ENCODE peak calls at places on chromosomes 5 and 9, in five cellular contexts. K, L, G, V and H are unnamed samples.

GRCh38 chr9:36328798-36329411 is 70.7 kb upstream of the GNE start:
- DNase-seq in G (peak), L (peak), V (no peak), K (peak), H (peak)

GRCh38 chr5:52864884-52865283 is 77.2 kb downstream of the ITGA1 start:
- DNase-seq in L (no peak), G (no peak), K (no peak), V (no peak), H (no peak)

GRCh38 chr5:159700016-159700415 is 216.3 kb upstream of the ADRA1B start:
- DNase-seq in G (no peak), V (no peak), K (no peak), L (no peak), H (no peak)

GRCh38 chr5:96868603-96869371 is 7.5 kb upstream of the ERAP2 start:
- DNase-seq in L (peak), G (peak), K (peak), V (no peak), H (peak)

GRCh38 chr5:58722160-58722559 is 139.3 kb downstream of the RAB3C start:
- DNase-seq in L (no peak), G (no peak), K (peak), V (no peak), H (no peak)

GRCh38 chr9:123364241-123364824 is 8.3 kb downstream of the CRB2 start:
- DNase-seq in V (no peak), G (no peak), L (no peak), K (no peak), H (no peak)

GRCh38 chr5:5252106-5252505 is 112.0 kb downstream of the ADAMTS16 start:
- DNase-seq in K (no peak), L (no peak), V (no peak), G (no peak), H (no peak)

GRCh38 chr5:2877520-2877919 is 126.0 kb upstream of the IRX2 start:
- DNase-seq in L (no peak), V (no peak), G (no peak), K (no peak), H (no peak)

GRCh38 chr5:1125030-1125357 is 13.1 kb upstream of the SLC12A7 start:
- DNase-seq in V (no peak), L (peak), G (no peak), K (no peak), H (no peak)

GRCh38 chr9:105887679-105888078 is 193.3 kb downstream of the TMEM38B start:
- DNase-seq in V (no peak), G (peak), L (no peak), K (no peak), H (no peak)

GRCh38 chr9:79809931-79810330 is 238.2 kb downstream of the TLE4 start:
- DNase-seq in K (no peak), V (no peak), L (no peak), G (peak), H (no peak)

GRCh38 chr9:137230720-137231207 is at the start of gene SLC34A3:
- DNase-seq in V (no peak), L (no peak), G (no peak), K (no peak), H (no peak)

GRCh38 chr5:72658161-72658560 is 151.0 kb upstream of the ZNF366 start:
- DNase-seq in V (no peak), L (no peak), K (no peak), G (no peak), H (no peak)

GRCh38 chr5:54021413-54022155 is 288.8 kb downstream of the ARL15 start:
- DNase-seq in L (no peak), G (peak), V (no peak), K (no peak), H (no peak)

GRCh38 chr9:134377976-134378375 is 51.7 kb downstream of the RXRA start:
- DNase-seq in K (no peak), V (peak), G (no peak), L (peak), H (no peak)

GRCh38 chr9:100167912-100168775 is 69.1 kb downstream of the INVS start:
- DNase-seq in K (peak), G (no peak), L (no peak), V (no peak), H (no peak)

GRCh38 chr5:75510417-75510835 is 1.0 kb downstream of the CERT1 start:
- DNase-seq in K (no peak), L (no peak), V (peak), G (no peak), H (no peak)

GRCh38 chr5:139569276-139569955 is 8.3 kb downstream of the UBE2D2 start:
- DNase-seq in L (no peak), G (no peak), K (no peak), V (no peak), H (no peak)

GRCh38 chr5:107672212-107673105 is 1.7 kb upstream of the EFNA5 start:
- DNase-seq in V (peak), L (peak), G (peak), K (peak), H (no peak)

GRCh38 chr9:2155966-2156365 is 140.8 kb downstream of the SMARCA2 start:
- DNase-seq in K (no peak), V (no peak), G (no peak), L (no peak), H (no peak)

GRCh38 chr5:95533106-95533505 is 21.7 kb downstream of the SKIC3 start:
- DNase-seq in K (no peak), G (no peak), V (no peak), L (no peak), H (no peak)

GRCh38 chr5:127001621-127002296 is 28.6 kb downstream of the MARCHF3 start:
- DNase-seq in L (no peak), G (no peak), K (no peak), V (no peak), H (no peak)

GRCh38 chr5:26757941-26758340 is 280.4 kb downstream of the CDH9 start:
- DNase-seq in V (no peak), G (peak), L (no peak), K (no peak), H (no peak)

GRCh38 chr5:150637245-150638052 is 3.0 kb upstream of the SYNPO start:
- DNase-seq in G (no peak), K (peak), V (no peak), L (no peak), H (no peak)

GRCh38 chr9:88106492-88106891 is 31.8 kb downstream of the SPATA31C2 start:
- DNase-seq in V (no peak), L (peak), K (peak), G (peak), H (no peak)

GRCh38 chr9:87148391-87149237 is 201.3 kb upstream of the GAS1 start:
- DNase-seq in K (peak), L (peak), G (no peak), V (peak), H (no peak)

DNA sequence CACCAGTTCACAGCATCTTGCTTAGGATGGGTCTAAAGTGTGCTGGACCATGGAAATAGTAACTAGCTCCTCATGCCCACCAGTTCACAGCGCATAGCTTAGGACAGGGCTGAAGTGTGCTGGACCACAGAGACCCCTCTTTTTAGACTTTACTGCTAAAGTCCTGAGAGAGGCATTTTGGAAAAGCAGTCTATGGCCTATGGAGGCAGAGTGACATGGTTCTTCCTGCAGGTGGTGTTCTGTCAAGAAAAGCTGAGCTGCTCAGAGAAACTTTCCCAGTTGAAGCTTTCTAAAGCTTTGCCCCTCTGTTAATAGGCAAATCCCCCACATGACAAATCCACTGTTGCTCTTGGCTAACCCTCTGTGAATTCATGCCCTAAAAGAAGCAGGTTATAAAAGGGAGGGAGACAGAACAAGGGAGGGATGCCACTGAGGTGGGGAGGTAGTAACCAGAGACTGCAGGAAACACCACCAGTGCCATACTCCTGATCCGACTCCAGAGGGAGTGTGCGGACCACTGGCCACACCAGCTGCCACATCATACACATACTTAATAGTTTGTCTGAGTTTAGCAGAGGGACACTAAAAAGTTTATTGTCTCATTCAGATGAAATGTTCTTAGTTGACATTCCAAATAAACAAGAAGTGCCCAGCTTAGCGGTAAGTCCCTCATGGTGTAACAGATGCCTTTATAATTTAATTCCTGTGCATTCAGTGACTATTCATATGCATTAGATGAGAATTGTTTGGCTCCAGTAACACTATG is 236.1 kb upstream of the NFIL3 start:
- DNase-seq in G (no peak), K (peak), L (no peak), V (no peak), H (no peak)
- H3K4me3 ChIP-seq in G (no peak), K (no peak), L (no peak), V (no peak), H (no peak)

GRCh38 chr5:137073192-137073591 is 425.9 kb downstream of the SPOCK1 start:
- DNase-seq in G (no peak), L (no peak), V (no peak), K (no peak), H (no peak)

GRCh38 chr5:137071941-137072340 is 427.2 kb downstream of the SPOCK1 start:
- DNase-seq in V (no peak), L (peak), K (no peak), G (no peak), H (no peak)

GRCh38 chr5:137072376-137073174 is 426.6 kb downstream of the SPOCK1 start:
- DNase-seq in L (no peak), V (no peak), G (no peak), K (no peak), H (no peak)

GRCh38 chr5:137070521-137070920 is 428.6 kb downstream of the SPOCK1 start:
- DNase-seq in K (no peak), L (no peak), G (no peak), V (no peak), H (no peak)

GRCh38 chr5:137071526-137071925 is 427.6 kb downstream of the SPOCK1 start:
- DNase-seq in L (no peak), K (no peak), V (no peak), G (no peak), H (no peak)
- TF ChIP-seq CTCF in L (no peak), K (no peak), V (no peak), G (no peak), H (no peak)

DNA sequence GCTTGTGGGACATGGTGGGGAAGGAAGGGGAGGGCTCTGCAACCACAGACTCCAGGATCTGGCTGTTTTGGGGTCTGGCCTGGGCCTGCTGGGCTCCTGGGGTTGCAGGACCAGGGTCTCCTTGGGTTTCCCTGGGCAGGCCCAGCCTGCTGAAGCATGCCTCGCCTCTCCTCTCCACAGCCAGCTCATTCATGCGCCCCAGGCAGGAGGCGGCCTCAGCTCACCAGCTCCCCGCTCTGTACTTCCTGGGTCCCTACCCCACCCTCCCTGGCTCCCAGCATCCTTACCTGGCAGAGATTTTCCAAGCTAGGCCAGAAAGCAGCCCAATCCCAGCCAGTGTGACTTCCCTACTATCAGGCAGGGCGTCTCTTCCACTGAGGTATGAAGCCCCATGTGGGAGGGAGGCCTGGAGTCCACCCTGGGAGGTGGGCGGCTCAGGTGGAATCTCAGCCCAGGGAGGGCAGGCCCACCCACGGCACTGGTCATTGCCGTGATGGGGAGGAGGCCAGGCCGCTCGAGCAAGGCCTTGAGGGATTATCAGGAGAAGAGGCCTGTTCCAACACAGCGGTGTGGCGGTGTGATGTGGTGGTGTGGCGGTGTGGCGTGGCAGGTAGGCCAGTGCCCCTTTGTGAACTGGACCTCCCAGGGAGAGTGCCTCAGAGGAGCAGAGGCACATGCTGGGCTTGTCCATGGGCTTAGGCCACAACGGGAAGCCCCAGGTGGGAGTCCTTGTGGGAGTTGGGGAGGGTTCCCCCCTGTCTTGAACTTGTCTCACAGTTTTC is 103.4 kb downstream of the DAB2IP start:
- DNase-seq in K (no peak), G (no peak), V (no peak), L (no peak), H (no peak)
- H3K4me3 ChIP-seq in K (no peak), G (no peak), V (no peak), L (no peak), H (no peak)

DNA sequence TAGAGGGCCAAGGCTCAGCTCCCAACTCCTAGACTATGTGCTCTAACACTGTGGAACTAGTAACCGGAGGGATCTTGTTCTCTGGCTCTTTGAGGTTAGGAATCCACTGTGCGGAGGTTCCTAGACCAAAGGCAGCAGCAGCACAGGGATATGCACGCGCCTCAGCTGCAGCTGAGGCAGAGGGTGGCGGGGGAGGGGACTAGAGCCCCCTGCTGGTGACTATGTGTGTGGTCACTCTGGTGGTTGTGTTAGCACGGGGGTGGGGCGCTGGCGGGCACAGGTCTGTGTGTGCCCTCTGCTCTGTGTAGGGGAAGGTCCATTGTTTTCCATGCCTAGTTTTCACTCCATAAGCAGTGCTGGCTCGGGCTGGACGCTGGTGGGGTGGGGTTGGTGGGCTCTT is 458.0 kb upstream of the IZUMO3 start:
- DNase-seq in L (no peak), V (no peak), K (peak), G (no peak), H (no peak)
- TF ChIP-seq CTCF in L (no peak), V (no peak), K (peak), G (no peak), H (no peak)

GRCh38 chr9:6696178-6696577 is 50.6 kb upstream of the GLDC start:
- DNase-seq in L (no peak), G (no peak), K (no peak), V (no peak), H (no peak)
- H3K4me3 ChIP-seq in L (no peak), G (no peak), K (no peak), V (no peak), H (no peak)

GRCh38 chr9:3332802-3333201 is 193.0 kb downstream of the RFX3 start:
- DNase-seq in L (no peak), G (no peak), V (no peak), K (peak), H (no peak)

GRCh38 chr9:3329361-3329760 is 196.4 kb downstream of the RFX3 start:
- DNase-seq in G (no peak), V (no peak), L (no peak), K (no peak), H (no peak)

GRCh38 chr9:3336951-3337350 is 188.8 kb downstream of the RFX3 start:
- DNase-seq in V (no peak), G (no peak), K (no peak), L (no peak), H (no peak)

GRCh38 chr9:3330792-3331420 is 194.9 kb downstream of the RFX3 start:
- DNase-seq in L (no peak), K (no peak), V (no peak), G (no peak), H (no peak)

GRCh38 chr9:3331801-3332200 is 194.0 kb downstream of the RFX3 start:
- DNase-seq in K (peak), L (no peak), G (no peak), V (no peak), H (no peak)
- TF ChIP-seq CTCF in K (peak), L (no peak), G (no peak), V (no peak), H (no peak)

GRCh38 chr5:67033893-67034605 is 162.6 kb downstream of the CD180 start:
- DNase-seq in K (no peak), L (no peak), V (no peak), G (no peak), H (no peak)
- H3K4me3 ChIP-seq in K (no peak), L (no peak), V (no peak), G (no peak), H (no peak)